ENCODE peak calls at places on chromosomes 11 and 22, in ten cellular contexts. J, M, B, G, I, F, P, S, E and H are unnamed samples.

GRCh38 chr22:38772624-38772873 is 16.8 kb upstream of the SUN2 start:
- DNase-seq in J (no peak), M (no peak), B (no peak), G (no peak), I (no peak), F (no peak), P (no peak), S (no peak), E (no peak), H (no peak)

GRCh38 chr11:15468471-15468870 is 353.7 kb downstream of the INSC start:
- DNase-seq in J (no peak), M (no peak), B (no peak), G (no peak), I (no peak), F (no peak), P (no peak), S (no peak), E (no peak), H (no peak)

GRCh38 chr22:45692549-45692948 is 20.9 kb downstream of the ATXN10 start:
- DNase-seq in J (no peak), M (no peak), B (no peak), G (no peak), I (no peak), F (no peak), P (no peak), S (no peak), E (no peak), H (no peak)

GRCh38 chr11:57458410-57459111 is 1.8 kb upstream of the RTN4RL2 start:
- DNase-seq in J (peak), M (peak), B (no peak), G (peak), I (no peak), F (peak), P (peak), S (no peak), E (peak), H (no peak)

GRCh38 chr11:128330203-128330602 is 257.2 kb downstream of the ETS1 start:
- DNase-seq in J (no peak), M (no peak), B (no peak), G (no peak), I (no peak), F (no peak), P (no peak), S (no peak), E (no peak), H (no peak)

GRCh38 chr11:62500066-62501035 is 46.3 kb downstream of the AHNAK start:
- DNase-seq in J (no peak), M (no peak), B (no peak), G (no peak), I (no peak), F (no peak), P (no peak), S (no peak), E (no peak), H (no peak)

GRCh38 chr22:29477919-29478318 is 2.1 kb upstream of the NEFH start:
- DNase-seq in J (no peak), M (no peak), B (no peak), G (no peak), I (no peak), F (no peak), P (no peak), S (no peak), E (no peak), H (no peak)

GRCh38 chr11:44883277-44883676 is 67.4 kb downstream of the TP53I11 start:
- DNase-seq in J (peak), M (no peak), B (no peak), G (no peak), I (no peak), F (peak), P (no peak), S (no peak), E (no peak), H (no peak)

GRCh38 chr11:112718483-112718882 is 242.7 kb upstream of the NCAM1 start:
- DNase-seq in J (no peak), M (no peak), B (no peak), G (no peak), I (no peak), F (no peak), P (no peak), S (no peak), E (no peak), H (no peak)

GRCh38 chr22:44456661-44457412 is 41.2 kb downstream of the RTL6 start:
- DNase-seq in J (no peak), M (no peak), B (no peak), G (no peak), I (no peak), F (peak), P (no peak), S (no peak), E (no peak), H (no peak)

GRCh38 chr11:16897460-16898061 is 116.7 kb downstream of the PLEKHA7 start:
- DNase-seq in J (no peak), M (no peak), B (no peak), G (no peak), I (no peak), F (no peak), P (no peak), S (no peak), E (no peak), H (no peak)

GRCh38 chr22:42217019-42217751 is 53.3 kb downstream of the TCF20 start:
- DNase-seq in J (peak), M (no peak), B (no peak), G (no peak), I (no peak), F (no peak), P (no peak), S (no peak), E (no peak), H (no peak)

GRCh38 chr11:113549611-113550061 is 74.4 kb upstream of the DRD2 start:
- DNase-seq in J (no peak), M (no peak), B (no peak), G (no peak), I (no peak), F (no peak), P (no peak), S (no peak), E (no peak), H (no peak)

GRCh38 chr11:106482920-106483761 is 405.7 kb downstream of the AASDHPPT start:
- DNase-seq in J (no peak), M (no peak), B (no peak), G (no peak), I (no peak), F (no peak), P (no peak), S (peak), E (no peak), H (no peak)

GRCh38 chr11:8234425-8234821 is 29.3 kb downstream of the LMO1 start:
- DNase-seq in J (no peak), M (no peak), B (peak), G (no peak), I (no peak), F (peak), P (no peak), S (no peak), E (no peak), H (no peak)

GRCh38 chr11:8168485-8169257 is at the start of gene RIC3:
- DNase-seq in J (peak), M (peak), B (no peak), G (peak), I (no peak), F (peak), P (peak), S (no peak), E (peak), H (no peak)

GRCh38 chr11:47154738-47155570 is 21.7 kb downstream of the ARFGAP2 start:
- DNase-seq in J (peak), M (no peak), B (no peak), G (peak), I (no peak), F (no peak), P (no peak), S (no peak), E (no peak), H (peak)

GRCh38 chr11:126511475-126512115 is 156.1 kb downstream of the ST3GAL4 start:
- DNase-seq in J (no peak), M (no peak), B (no peak), G (no peak), I (no peak), F (no peak), P (peak), S (no peak), E (no peak), H (no peak)

DNA sequence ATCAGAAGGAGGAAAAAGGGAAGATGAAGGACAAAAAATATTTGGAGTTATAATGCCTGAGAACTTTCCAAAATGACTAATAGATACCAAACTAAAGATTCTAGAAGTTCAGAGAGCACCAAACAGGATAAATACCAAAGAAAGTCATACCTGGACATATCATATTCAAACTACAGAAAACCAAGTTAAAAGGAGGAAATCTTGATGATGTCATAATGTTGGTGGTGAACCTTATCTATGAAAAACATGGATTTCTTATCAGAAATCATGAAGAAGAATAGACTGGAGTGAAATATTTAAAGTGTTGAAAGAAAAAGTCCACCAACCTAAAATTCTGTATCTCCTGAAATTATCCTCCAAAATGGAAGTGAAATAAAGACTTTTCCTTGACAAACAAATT is 389.2 kb downstream of the JRKL start:
- DNase-seq in J (no peak), M (no peak), B (no peak), G (no peak), I (no peak), F (no peak), P (no peak), S (no peak), E (no peak), H (no peak)
- H3K4me3 ChIP-seq in J (no peak), M (no peak), B (no peak), G (no peak), I (no peak), F (no peak), P (no peak), S (no peak), E (no peak), H (no peak)

GRCh38 chr11:77129069-77129840 is 1.2 kb downstream of the MYO7A start:
- DNase-seq in J (no peak), M (no peak), B (no peak), G (no peak), I (no peak), F (no peak), P (no peak), S (no peak), E (peak), H (no peak)

GRCh38 chr11:77127969-77128691 is at the start of gene MYO7A:
- DNase-seq in J (no peak), M (peak), B (no peak), G (no peak), I (no peak), F (peak), P (peak), S (no peak), E (peak), H (no peak)

GRCh38 chr11:77126861-77127673 is 979 bp upstream of the MYO7A start:
- DNase-seq in J (peak), M (peak), B (peak), G (peak), I (no peak), F (peak), P (peak), S (no peak), E (peak), H (peak)

GRCh38 chr11:77126156-77126775 is 1.8 kb upstream of the MYO7A start:
- DNase-seq in J (no peak), M (no peak), B (no peak), G (no peak), I (no peak), F (no peak), P (no peak), S (no peak), E (peak), H (no peak)

DNA sequence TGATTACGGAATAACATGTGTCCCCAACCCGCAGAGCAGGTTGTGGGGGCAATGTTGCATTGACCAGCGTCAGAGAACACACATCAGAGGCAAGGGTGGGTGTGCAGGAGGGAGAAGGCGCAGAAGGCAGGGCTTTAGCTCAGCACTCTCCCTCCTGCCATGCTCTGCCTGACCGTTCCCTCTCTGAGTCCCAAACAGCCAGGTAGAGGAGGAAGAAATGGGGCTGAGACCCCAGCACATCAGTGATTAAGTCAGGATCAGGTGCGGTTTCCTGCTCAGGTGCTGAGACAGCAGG is 425 bp upstream of the MYO7A start:
- DNase-seq in J (no peak), M (no peak), B (no peak), G (no peak), I (no peak), F (no peak), P (no peak), S (no peak), E (peak), H (no peak)
- H3K4me3 ChIP-seq in J (no peak), M (peak), B (peak), G (peak), I (peak), F (peak), P (peak), S (peak), E (peak), H (no peak)

DNA sequence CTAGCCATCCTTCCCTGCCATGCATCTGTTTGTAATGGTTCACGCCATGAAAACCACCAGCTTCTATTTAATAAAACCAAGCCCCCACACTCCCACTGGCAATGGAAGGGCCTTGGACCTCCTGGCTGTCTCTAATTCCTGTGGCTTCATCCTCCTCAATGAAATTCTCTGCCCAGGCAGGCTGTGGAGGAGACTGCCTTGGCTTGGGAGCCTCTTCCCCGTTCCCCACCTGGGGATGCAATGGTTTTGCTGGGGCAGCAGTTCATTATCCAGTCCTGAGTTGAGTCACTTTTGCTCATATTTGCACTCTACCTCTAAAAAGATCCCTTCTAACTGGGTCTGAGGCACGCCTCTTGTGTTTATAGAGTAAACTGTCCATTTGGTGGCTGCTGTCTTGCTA is 515.8 kb downstream of the NTM start:
- DNase-seq in J (no peak), M (no peak), B (no peak), G (no peak), I (no peak), F (no peak), P (no peak), S (no peak), E (no peak), H (no peak)
- H3K4me3 ChIP-seq in J (no peak), M (no peak), B (no peak), G (no peak), I (no peak), F (no peak), P (no peak), S (no peak), E (no peak), H (no peak)

GRCh38 chr11:80944758-80945157 is 1503.9 kb upstream of the TENM4 start:
- DNase-seq in J (no peak), M (no peak), B (no peak), G (no peak), I (no peak), F (no peak), P (no peak), S (no peak), E (no peak), H (no peak)
- H3K4me3 ChIP-seq in J (no peak), M (no peak), B (no peak), G (no peak), I (no peak), F (no peak), P (no peak), S (no peak), E (no peak), H (no peak)

DNA sequence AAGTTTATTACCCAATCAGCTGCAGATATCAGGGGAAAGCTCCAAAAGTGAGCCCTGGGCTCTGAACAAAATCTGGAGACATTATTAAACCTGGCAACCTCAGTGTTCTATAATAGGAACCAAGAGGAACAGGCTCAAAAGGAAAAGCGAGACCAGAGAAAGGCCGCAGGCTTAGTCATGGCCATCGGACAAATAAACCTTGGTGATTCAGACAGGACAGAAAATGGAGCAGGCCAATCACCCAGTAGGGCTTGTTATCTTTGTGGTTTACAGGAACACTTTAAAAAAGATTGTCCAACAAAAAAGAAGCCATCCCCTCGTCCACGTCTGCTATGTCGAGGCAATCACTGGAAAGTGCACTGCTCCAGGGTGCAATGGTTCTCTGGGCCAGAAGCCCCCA is 7.7 kb upstream of the PANX1 start:
- DNase-seq in J (no peak), M (no peak), B (no peak), G (no peak), I (no peak), F (no peak), P (no peak), S (no peak), E (no peak), H (no peak)
- H3K4me3 ChIP-seq in J (no peak), M (no peak), B (no peak), G (no peak), I (no peak), F (no peak), P (no peak), S (no peak), E (no peak), H (no peak)

GRCh38 chr22:37196539-37197450 is 8.7 kb upstream of the C1QTNF6 start:
- DNase-seq in J (no peak), M (peak), B (peak), G (peak), I (no peak), F (peak), P (peak), S (no peak), E (peak), H (no peak)
- H3K4me3 ChIP-seq in J (no peak), M (no peak), B (peak), G (no peak), I (no peak), F (no peak), P (peak), S (no peak), E (no peak), H (no peak)

DNA sequence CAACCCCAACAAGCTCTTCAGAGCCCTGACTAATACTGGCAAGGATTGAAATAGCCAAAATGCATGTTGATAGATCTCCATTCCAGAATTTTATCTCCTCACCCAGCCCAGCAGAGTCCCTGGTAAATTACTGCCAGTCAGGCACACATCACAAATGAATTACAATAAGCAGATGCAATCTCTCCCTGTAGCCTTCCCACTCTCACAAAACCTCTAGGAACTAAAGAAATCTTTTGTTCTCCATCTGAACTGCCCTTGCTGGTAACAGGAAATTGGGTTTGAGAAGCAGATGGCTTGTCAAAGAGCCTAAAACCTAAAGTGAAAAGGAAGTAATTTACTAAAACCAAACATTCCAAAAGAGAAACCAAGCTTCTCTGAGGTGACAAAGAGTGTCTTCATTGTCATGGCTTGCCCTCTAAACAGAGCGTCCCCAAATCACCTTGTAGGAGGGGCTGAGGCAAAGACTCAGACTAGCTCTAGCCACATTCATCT is 59.5 kb downstream of the FAM168A start:
- DNase-seq in J (peak), M (no peak), B (no peak), G (no peak), I (no peak), F (no peak), P (no peak), S (no peak), E (no peak), H (peak)
- H3K4me3 ChIP-seq in J (peak), M (no peak), B (no peak), G (no peak), I (no peak), F (no peak), P (no peak), S (no peak), E (no peak), H (peak)

DNA sequence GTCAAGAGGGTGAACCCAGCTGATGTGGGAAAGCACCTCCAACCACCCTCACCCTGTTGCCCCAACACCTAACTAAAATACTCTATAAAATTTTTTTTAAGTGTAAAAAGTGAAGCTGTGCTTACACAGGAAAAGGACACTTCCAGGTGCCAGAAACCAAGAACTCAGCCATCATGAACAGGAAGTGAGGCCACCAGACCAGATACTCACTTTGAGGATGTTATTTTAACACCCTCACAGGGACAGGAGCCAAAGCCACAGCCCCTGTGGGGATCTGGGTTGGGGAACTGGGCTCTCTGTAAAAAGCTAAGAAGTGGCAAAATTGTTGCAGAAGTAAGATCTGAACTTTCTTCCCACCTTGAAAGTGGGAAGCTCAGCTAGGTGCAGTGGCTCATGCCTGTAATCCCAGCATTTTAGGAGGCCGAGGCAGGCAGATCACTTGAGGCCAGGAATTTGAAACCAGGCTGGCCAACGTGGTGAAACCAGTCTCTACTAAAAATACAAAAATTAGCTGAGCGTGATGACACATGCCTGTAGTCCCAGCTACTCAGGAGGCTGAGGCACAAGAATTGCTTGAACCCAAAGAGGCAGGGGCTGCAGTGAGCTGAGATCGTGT is 3.8 kb downstream of the RSPH14 start:
- DNase-seq in J (peak), M (no peak), B (no peak), G (peak), I (no peak), F (no peak), P (no peak), S (no peak), E (no peak), H (peak)
- H3K4me3 ChIP-seq in J (peak), M (no peak), B (no peak), G (no peak), I (no peak), F (no peak), P (no peak), S (no peak), E (no peak), H (no peak)